ENCODE peak calls at places on chromosomes 11 and 22, in nine cellular contexts. One of them, this sample, is unnamed.

GRCh38 chr11:130399196-130399595 is 29.2 kb downstream of the ADAMTS8 start:
- DNase-seq in GM23338: no peak
- DNase-seq in K562: no peak
- DNase-seq in trophoblast cell: no peak
- DNase-seq in OCI-LY7: no peak
- DNase-seq in mammary epithelial cell: no peak
- DNase-seq in IMR-90: no peak
- DNase-seq in H1: no peak
- DNase-seq in astrocyte: no peak
- DNase-seq in this sample: no peak

GRCh38 chr11:125165664-125166346 is 1.3 kb downstream of the PKNOX2 start:
- DNase-seq in GM23338: peak
- DNase-seq in K562: no peak
- DNase-seq in trophoblast cell: no peak
- DNase-seq in OCI-LY7: no peak
- DNase-seq in mammary epithelial cell: no peak
- DNase-seq in IMR-90: peak
- DNase-seq in H1: no peak
- DNase-seq in astrocyte: no peak
- DNase-seq in this sample: no peak

GRCh38 chr22:19877626-19878339 is 23.1 kb upstream of the GNB1L start:
- DNase-seq in GM23338: no peak
- DNase-seq in K562: no peak
- DNase-seq in trophoblast cell: no peak
- DNase-seq in OCI-LY7: no peak
- DNase-seq in mammary epithelial cell: no peak
- DNase-seq in IMR-90: peak
- DNase-seq in H1: no peak
- DNase-seq in astrocyte: peak
- DNase-seq in this sample: no peak

GRCh38 chr11:6657346-6657745 is 1.7 kb upstream of the DCHS1 start:
- DNase-seq in GM23338: no peak
- DNase-seq in K562: no peak
- DNase-seq in trophoblast cell: no peak
- DNase-seq in OCI-LY7: no peak
- DNase-seq in mammary epithelial cell: no peak
- DNase-seq in IMR-90: peak
- DNase-seq in H1: no peak
- DNase-seq in astrocyte: no peak
- DNase-seq in this sample: no peak

GRCh38 chr11:3378426-3379423 is at the start of gene ZNF195:
- DNase-seq in GM23338: peak
- DNase-seq in K562: peak
- DNase-seq in trophoblast cell: peak
- DNase-seq in OCI-LY7: peak
- DNase-seq in mammary epithelial cell: peak
- DNase-seq in IMR-90: peak
- DNase-seq in H1: peak
- DNase-seq in astrocyte: peak
- DNase-seq in this sample: peak

GRCh38 chr11:42066113-42066512 is 606.7 kb upstream of the LRRC4C start:
- DNase-seq in GM23338: no peak
- DNase-seq in K562: no peak
- DNase-seq in trophoblast cell: no peak
- DNase-seq in OCI-LY7: no peak
- DNase-seq in mammary epithelial cell: no peak
- DNase-seq in IMR-90: no peak
- DNase-seq in H1: no peak
- DNase-seq in astrocyte: peak
- DNase-seq in this sample: no peak

GRCh38 chr11:16902182-16902581 is 112.0 kb downstream of the PLEKHA7 start:
- DNase-seq in GM23338: no peak
- DNase-seq in K562: no peak
- DNase-seq in trophoblast cell: no peak
- DNase-seq in OCI-LY7: no peak
- DNase-seq in mammary epithelial cell: peak
- DNase-seq in IMR-90: peak
- DNase-seq in H1: no peak
- DNase-seq in astrocyte: peak
- DNase-seq in this sample: no peak

GRCh38 chr11:1125803-1126202 is 31.9 kb upstream of the MUC5AC start:
- DNase-seq in GM23338: no peak
- DNase-seq in K562: no peak
- DNase-seq in trophoblast cell: no peak
- DNase-seq in OCI-LY7: no peak
- DNase-seq in mammary epithelial cell: no peak
- DNase-seq in IMR-90: no peak
- DNase-seq in H1: no peak
- DNase-seq in astrocyte: no peak
- DNase-seq in this sample: no peak

GRCh38 chr22:46007003-46007847 is 30.3 kb upstream of the WNT7B start:
- DNase-seq in GM23338: no peak
- DNase-seq in K562: no peak
- DNase-seq in trophoblast cell: peak
- DNase-seq in OCI-LY7: no peak
- DNase-seq in mammary epithelial cell: peak
- DNase-seq in IMR-90: peak
- DNase-seq in H1: no peak
- DNase-seq in astrocyte: peak
- DNase-seq in this sample: peak
- H2AFZ ChIP-seq in GM23338: peak
- H2AFZ ChIP-seq in K562: no peak
- H2AFZ ChIP-seq in trophoblast cell: peak
- H2AFZ ChIP-seq in OCI-LY7: peak
- H2AFZ ChIP-seq in mammary epithelial cell: peak
- H2AFZ ChIP-seq in IMR-90: peak
- H2AFZ ChIP-seq in H1: no peak
- H2AFZ ChIP-seq in astrocyte: peak
- H2AFZ ChIP-seq in this sample: peak

DNA sequence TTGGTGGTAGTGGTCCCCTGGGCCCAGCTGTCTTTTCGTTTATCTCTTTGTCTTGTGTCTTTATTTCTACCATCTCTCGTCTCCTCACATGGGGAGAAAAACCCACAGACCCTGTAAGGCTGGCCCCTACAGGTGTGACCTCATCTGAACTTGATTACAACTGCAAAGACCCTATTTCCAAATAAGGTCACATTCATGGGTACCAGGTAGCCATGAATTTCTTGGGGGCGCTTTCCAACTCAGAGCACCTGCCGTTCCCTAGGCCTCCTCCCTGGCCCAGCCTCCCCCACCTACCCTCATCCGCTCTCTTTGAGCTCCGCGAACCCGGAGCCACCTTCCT is 14.0 kb upstream of the RRP7A start:
- DNase-seq in GM23338: peak
- DNase-seq in K562: no peak
- DNase-seq in trophoblast cell: no peak
- DNase-seq in OCI-LY7: no peak
- DNase-seq in mammary epithelial cell: no peak
- DNase-seq in IMR-90: no peak
- DNase-seq in H1: no peak
- DNase-seq in astrocyte: no peak
- DNase-seq in this sample: no peak
- H2AFZ ChIP-seq in GM23338: no peak
- H2AFZ ChIP-seq in K562: peak
- H2AFZ ChIP-seq in trophoblast cell: no peak
- H2AFZ ChIP-seq in OCI-LY7: no peak
- H2AFZ ChIP-seq in mammary epithelial cell: no peak
- H2AFZ ChIP-seq in IMR-90: no peak
- H2AFZ ChIP-seq in H1: no peak
- H2AFZ ChIP-seq in astrocyte: no peak
- H2AFZ ChIP-seq in this sample: no peak

DNA sequence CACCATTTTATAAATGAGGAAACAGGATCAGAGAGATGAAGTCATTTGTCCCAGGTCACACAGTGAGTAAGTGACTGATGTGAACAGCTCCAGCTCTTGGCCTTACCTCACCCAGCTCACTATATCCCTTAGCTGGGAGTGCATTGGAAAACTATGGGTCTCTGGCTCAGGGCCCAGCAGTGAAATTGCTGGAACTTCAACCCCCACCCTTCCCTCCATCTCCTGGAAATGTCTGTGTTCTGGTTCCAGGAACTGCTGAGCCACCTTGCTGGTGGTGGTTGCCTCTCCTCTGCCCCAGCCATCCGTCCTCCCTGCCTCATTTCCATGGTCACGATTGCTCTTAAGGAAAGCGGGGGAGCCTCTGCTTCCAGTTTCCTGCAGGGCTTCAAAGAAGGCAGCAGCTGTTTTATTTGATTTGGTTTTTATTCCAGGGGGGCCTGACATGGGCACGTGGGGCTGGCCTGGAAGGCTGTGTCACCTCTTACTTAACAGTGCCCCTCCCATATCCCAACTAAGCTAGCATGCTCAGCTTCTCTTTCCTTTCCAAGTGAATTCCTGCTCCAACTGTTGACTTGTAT is 46.2 kb upstream of the CSTF3 start:
- DNase-seq in GM23338: no peak
- DNase-seq in K562: peak
- DNase-seq in trophoblast cell: no peak
- DNase-seq in OCI-LY7: no peak
- DNase-seq in mammary epithelial cell: no peak
- DNase-seq in IMR-90: peak
- DNase-seq in H1: no peak
- DNase-seq in astrocyte: peak
- DNase-seq in this sample: no peak
- H2AFZ ChIP-seq in GM23338: peak
- H2AFZ ChIP-seq in K562: peak
- H2AFZ ChIP-seq in trophoblast cell: no peak
- H2AFZ ChIP-seq in OCI-LY7: no peak
- H2AFZ ChIP-seq in mammary epithelial cell: no peak
- H2AFZ ChIP-seq in IMR-90: peak
- H2AFZ ChIP-seq in H1: peak
- H2AFZ ChIP-seq in astrocyte: no peak
- H2AFZ ChIP-seq in this sample: no peak

GRCh38 chr22:45206233-45206632 is 34.5 kb downstream of the KIAA0930 start:
- DNase-seq in GM23338: no peak
- DNase-seq in K562: no peak
- DNase-seq in trophoblast cell: no peak
- DNase-seq in OCI-LY7: no peak
- DNase-seq in mammary epithelial cell: no peak
- DNase-seq in IMR-90: no peak
- DNase-seq in H1: no peak
- DNase-seq in astrocyte: no peak
- DNase-seq in this sample: no peak

GRCh38 chr22:45208993-45209838 is 31.5 kb downstream of the KIAA0930 start:
- DNase-seq in GM23338: peak
- DNase-seq in K562: peak
- DNase-seq in trophoblast cell: no peak
- DNase-seq in OCI-LY7: no peak
- DNase-seq in mammary epithelial cell: peak
- DNase-seq in IMR-90: peak
- DNase-seq in H1: peak
- DNase-seq in astrocyte: peak
- DNase-seq in this sample: no peak

GRCh38 chr22:45208696-45208992 is 32.0 kb downstream of the KIAA0930 start:
- DNase-seq in GM23338: no peak
- DNase-seq in K562: no peak
- DNase-seq in trophoblast cell: no peak
- DNase-seq in OCI-LY7: no peak
- DNase-seq in mammary epithelial cell: no peak
- DNase-seq in IMR-90: no peak
- DNase-seq in H1: no peak
- DNase-seq in astrocyte: no peak
- DNase-seq in this sample: no peak

GRCh38 chr22:45207533-45207932 is 33.2 kb downstream of the KIAA0930 start:
- DNase-seq in GM23338: no peak
- DNase-seq in K562: no peak
- DNase-seq in trophoblast cell: no peak
- DNase-seq in OCI-LY7: no peak
- DNase-seq in mammary epithelial cell: no peak
- DNase-seq in IMR-90: no peak
- DNase-seq in H1: no peak
- DNase-seq in astrocyte: no peak
- DNase-seq in this sample: no peak

DNA sequence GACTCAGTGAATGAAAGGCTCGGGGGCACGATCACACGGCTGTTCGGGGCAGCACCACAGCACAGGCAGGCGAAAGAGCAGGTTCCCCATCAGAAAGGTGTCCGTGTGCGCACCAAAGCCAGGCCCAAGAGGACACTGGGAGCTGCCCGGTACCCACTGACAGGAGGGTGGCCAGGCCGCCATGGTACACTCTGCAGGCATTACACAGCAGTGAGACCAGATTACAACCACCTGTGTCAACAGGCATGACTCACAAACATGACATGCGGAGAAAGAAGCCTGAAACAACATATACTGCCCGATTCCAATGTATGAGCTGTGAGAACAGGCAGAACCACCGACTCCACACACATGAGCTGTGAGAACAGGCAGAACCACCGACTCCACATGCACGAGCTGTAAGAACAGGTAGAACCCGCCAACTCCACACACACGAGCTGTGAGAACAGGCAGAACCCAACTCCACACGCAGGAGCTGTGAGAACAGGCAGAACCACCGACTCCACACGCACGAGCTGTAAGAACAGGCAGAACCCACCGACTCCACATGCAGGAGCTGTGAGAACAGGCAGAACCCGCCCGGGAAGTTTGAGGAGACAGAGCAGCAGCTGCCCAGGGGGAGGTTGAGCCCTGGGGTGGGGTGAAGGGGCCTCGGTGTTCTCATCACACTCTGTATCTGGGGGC is 32.6 kb downstream of the KIAA0930 start:
- DNase-seq in GM23338: no peak
- DNase-seq in K562: no peak
- DNase-seq in trophoblast cell: peak
- DNase-seq in OCI-LY7: no peak
- DNase-seq in mammary epithelial cell: peak
- DNase-seq in IMR-90: peak
- DNase-seq in H1: no peak
- DNase-seq in astrocyte: peak
- DNase-seq in this sample: no peak
- H2AFZ ChIP-seq in GM23338: no peak
- H2AFZ ChIP-seq in K562: no peak
- H2AFZ ChIP-seq in trophoblast cell: no peak
- H2AFZ ChIP-seq in OCI-LY7: no peak
- H2AFZ ChIP-seq in mammary epithelial cell: no peak
- H2AFZ ChIP-seq in IMR-90: peak
- H2AFZ ChIP-seq in H1: no peak
- H2AFZ ChIP-seq in astrocyte: no peak
- H2AFZ ChIP-seq in this sample: no peak

DNA sequence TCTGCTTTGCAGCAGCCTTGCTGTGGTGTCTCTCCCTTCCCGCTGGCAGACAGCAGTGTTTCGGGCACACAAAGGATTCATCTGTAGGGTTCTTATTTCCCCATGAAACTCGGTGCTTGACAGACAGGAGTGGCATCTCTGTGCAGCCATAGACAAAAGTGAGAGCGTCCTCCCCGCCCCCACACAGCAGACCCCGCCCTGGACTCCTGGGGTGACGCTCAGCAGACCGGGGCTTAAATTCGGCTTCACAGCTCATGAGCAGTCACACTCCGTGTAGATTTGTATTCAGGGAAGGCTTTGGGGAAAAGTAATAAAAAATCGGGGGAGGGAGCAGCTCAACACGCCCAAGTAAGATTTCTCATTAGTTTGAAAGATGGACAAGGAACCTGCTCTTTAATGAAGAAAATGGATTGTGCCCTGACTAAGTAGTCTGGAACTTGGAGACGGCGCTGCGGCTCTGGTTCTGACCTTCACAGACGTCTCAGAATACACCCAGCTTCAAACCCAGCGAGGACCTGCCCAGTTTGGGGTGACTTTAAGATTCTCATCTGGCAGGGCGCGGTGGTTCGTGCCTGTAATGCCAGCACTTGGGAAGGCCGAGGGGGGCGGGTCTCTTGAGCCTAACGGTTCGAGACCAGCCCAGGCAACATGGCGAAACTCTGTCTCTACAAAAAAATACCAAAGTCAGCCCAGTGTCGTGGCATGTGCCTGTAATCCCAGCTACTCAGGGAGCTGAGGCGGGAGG is 136.0 kb downstream of the CACNA1I start:
- DNase-seq in GM23338: peak
- DNase-seq in K562: peak
- DNase-seq in trophoblast cell: no peak
- DNase-seq in OCI-LY7: no peak
- DNase-seq in mammary epithelial cell: no peak
- DNase-seq in IMR-90: no peak
- DNase-seq in H1: no peak
- DNase-seq in astrocyte: peak
- DNase-seq in this sample: no peak
- H2AFZ ChIP-seq in GM23338: peak
- H2AFZ ChIP-seq in K562: no peak
- H2AFZ ChIP-seq in trophoblast cell: no peak
- H2AFZ ChIP-seq in OCI-LY7: no peak
- H2AFZ ChIP-seq in mammary epithelial cell: no peak
- H2AFZ ChIP-seq in IMR-90: peak
- H2AFZ ChIP-seq in H1: peak
- H2AFZ ChIP-seq in astrocyte: no peak
- H2AFZ ChIP-seq in this sample: no peak